ENCODE peak calls at places on chromosomes 6 and 20, in eight cellular contexts. K is WTC11, W is cardiac fibroblast, A is progenitor cell of endocrine pancreas, S is fibroblast of mammary gland, Y is HFFc6, L is Peyer's patch, J is WERI-Rb-1. C is an unnamed sample.

GRCh38 chr6:56764081-56764566 is 121.4 kb upstream of the DST start:
- DNase-seq in S (peak), W (peak), L (no peak), K (no peak), J (peak), Y (peak), A (no peak), C (no peak)

GRCh38 chr6:105642708-105643107 is 239.8 kb upstream of the PREP start:
- DNase-seq in W (peak), L (no peak), S (peak), A (no peak), K (no peak), Y (no peak), J (no peak), C (no peak)

GRCh38 chr6:17877196-17877889 is 110.1 kb downstream of the KIF13A start:
- DNase-seq in A (no peak), L (no peak), Y (no peak), W (peak), J (no peak), K (no peak), S (peak), C (no peak)

GRCh38 chr20:4812216-4812615 is 90.5 kb downstream of the PRND start:
- DNase-seq in K (no peak), L (no peak), Y (no peak), A (no peak), S (no peak), W (no peak), J (no peak), C (no peak)

GRCh38 chr6:83216806-83217205 is 23.6 kb downstream of the RWDD2A start:
- DNase-seq in Y (no peak), W (no peak), A (no peak), K (no peak), S (peak), J (no peak), L (no peak), C (no peak)

GRCh38 chr20:50625986-50626677 is 65.2 kb downstream of the RIPOR3 start:
- DNase-seq in S (peak), J (peak), L (no peak), A (no peak), Y (peak), W (peak), K (peak), C (no peak)

GRCh38 chr6:47207261-47207660 is 102.4 kb downstream of the TNFRSF21 start:
- DNase-seq in A (no peak), W (no peak), L (no peak), K (no peak), J (no peak), Y (no peak), S (no peak), C (no peak)

GRCh38 chr6:35341557-35341956 is 801 bp upstream of the PPARD start:
- DNase-seq in J (peak), S (no peak), Y (no peak), W (no peak), K (peak), A (no peak), L (peak), C (no peak)

GRCh38 chr20:44597930-44598329 is 15.6 kb downstream of the PKIG start:
- DNase-seq in A (no peak), L (no peak), W (no peak), K (no peak), Y (no peak), J (no peak), S (no peak), C (no peak)

GRCh38 chr20:44597516-44597915 is 15.1 kb downstream of the PKIG start:
- DNase-seq in S (no peak), J (no peak), K (no peak), L (no peak), A (no peak), Y (no peak), W (no peak), C (no peak)

GRCh38 chr20:44600301-44600700 is 17.9 kb downstream of the PKIG start:
- DNase-seq in S (no peak), W (no peak), L (no peak), J (no peak), Y (no peak), A (no peak), K (no peak), C (no peak)

GRCh38 chr20:44599715-44600114 is 17.3 kb downstream of the PKIG start:
- DNase-seq in L (no peak), K (no peak), A (no peak), J (no peak), Y (no peak), W (no peak), S (no peak), C (no peak)

GRCh38 chr20:44598413-44599290 is 16.3 kb downstream of the PKIG start:
- DNase-seq in L (no peak), K (no peak), J (no peak), W (peak), S (no peak), Y (no peak), A (no peak), C (no peak)
- TF ChIP-seq CTCF in L (no peak), K (no peak), J (no peak), W (peak), S (no peak), Y (peak), A (no peak), C (no peak)

GRCh38 chr6:152300517-152300916 is 336.6 kb downstream of the SYNE1 start:
- DNase-seq in J (no peak), K (no peak), A (no peak), L (no peak), S (no peak), Y (no peak), W (no peak), C (no peak)

GRCh38 chr6:152299336-152299735 is 337.8 kb downstream of the SYNE1 start:
- DNase-seq in Y (no peak), K (no peak), W (no peak), A (no peak), S (no peak), J (no peak), L (no peak), C (no peak)

GRCh38 chr6:152305672-152306071 is 331.5 kb downstream of the SYNE1 start:
- DNase-seq in A (no peak), J (no peak), L (no peak), K (no peak), Y (no peak), W (no peak), S (no peak), C (no peak)

GRCh38 chr6:152301021-152301805 is 335.9 kb downstream of the SYNE1 start:
- DNase-seq in K (no peak), Y (peak), A (no peak), L (no peak), J (no peak), S (peak), W (peak), C (no peak)

GRCh38 chr6:152301806-152302568 is 335.2 kb downstream of the SYNE1 start:
- DNase-seq in Y (peak), A (peak), L (peak), W (peak), S (peak), K (peak), J (peak), C (peak)
- TF ChIP-seq CTCF in Y (peak), A (peak), L (peak), W (peak), S (peak), K (peak), J (peak), C (no peak)

DNA sequence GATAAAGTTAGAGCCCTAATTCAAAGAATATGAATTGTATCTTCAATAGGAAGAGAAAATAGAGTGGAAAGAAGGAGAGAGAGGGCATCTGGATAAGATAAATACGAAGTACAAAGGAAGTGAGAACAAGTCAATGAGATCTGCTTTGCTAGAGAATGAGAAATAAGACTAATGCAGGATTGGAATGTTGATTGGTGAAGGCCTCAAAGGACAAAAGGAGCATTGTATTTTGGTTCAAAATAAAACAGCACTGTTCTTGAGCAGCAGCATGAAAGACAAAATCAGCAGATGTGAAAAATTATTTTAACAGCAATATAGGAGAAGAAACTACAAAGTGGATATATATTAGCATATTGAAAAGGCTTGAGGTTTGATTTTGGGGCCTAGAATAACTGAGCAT is 5.1 kb upstream of the TMEM244 start:
- DNase-seq in A (no peak), L (no peak), J (no peak), Y (no peak), K (no peak), S (no peak), W (no peak), C (no peak)
- TF ChIP-seq CTCF in A (no peak), L (no peak), J (no peak), Y (no peak), K (no peak), S (no peak), W (no peak), C (no peak)

GRCh38 chr20:18011482-18011881 is 42.7 kb downstream of the MGME1 start:
- DNase-seq in W (no peak), J (no peak), A (no peak), L (no peak), K (no peak), Y (no peak), S (no peak), C (no peak)
- TF ChIP-seq CTCF in W (no peak), J (no peak), A (no peak), L (no peak), K (no peak), Y (no peak), S (no peak), C (no peak)

GRCh38 chr6:617485-618100 is 39.3 kb downstream of the HUS1B start:
- DNase-seq in J (peak), L (no peak), K (peak), Y (no peak), A (no peak), W (no peak), S (no peak), C (no peak)
- TF ChIP-seq CTCF in J (peak), L (no peak), K (no peak), Y (no peak), A (no peak), W (no peak), S (no peak), C (no peak)